ENCODE peak calls at places on chromosomes 13 and 19, in seven cellular contexts. M is ACHN, X is RWPE2, E is T-helper 2 cell, K is SK-MEL-5, P is T-helper 1 cell, R is NCI-H345. W is an unnamed sample.

GRCh38 chr13:27830010-27830409 is 37.7 kb downstream of the GSX1 start:
- DNase-seq in M (peak), X (no peak), E (peak), K (peak), P (peak), R (peak), W (peak)

GRCh38 chr19:2274937-2275535 is 6.9 kb downstream of the PEAK3 start:
- DNase-seq in M (peak), X (no peak), E (no peak), K (peak), P (no peak), R (peak), W (peak)

GRCh38 chr19:343941-344624 is 513 bp downstream of the MIER2 start:
- DNase-seq in M (peak), X (peak), E (peak), K (no peak), P (peak), R (peak), W (peak)

GRCh38 chr13:67776171-67776570 is 546.0 kb upstream of the PCDH9 start:
- DNase-seq in M (no peak), X (no peak), E (no peak), K (no peak), P (no peak), R (no peak), W (no peak)

GRCh38 chr19:33404916-33405315 is 31.4 kb downstream of the CEBPG start:
- DNase-seq in M (no peak), X (peak), E (no peak), K (no peak), P (no peak), R (no peak), W (no peak)

GRCh38 chr13:100269837-100270236 is 180.9 kb downstream of the PCCA start:
- DNase-seq in M (no peak), X (no peak), E (no peak), K (peak), P (no peak), R (no peak), W (no peak)

GRCh38 chr19:34475026-34475974 is 6.3 kb upstream of the WTIP start:
- DNase-seq in M (peak), X (no peak), E (no peak), K (no peak), P (peak), R (no peak), W (no peak)

GRCh38 chr13:40259899-40260298 is 406.5 kb downstream of the FOXO1 start:
- DNase-seq in M (no peak), X (no peak), E (no peak), K (no peak), P (no peak), R (no peak), W (no peak)

GRCh38 chr13:74061939-74062595 is 72.1 kb downstream of the KLF12 start:
- DNase-seq in M (no peak), X (no peak), E (no peak), K (no peak), P (peak), R (no peak), W (no peak)

GRCh38 chr19:4124638-4125037 is 716 bp upstream of the MAP2K2 start:
- DNase-seq in M (no peak), X (no peak), E (no peak), K (no peak), P (no peak), R (no peak), W (peak)

GRCh38 chr19:29837448-29837961 is 25.7 kb downstream of the CCNE1 start:
- DNase-seq in M (no peak), X (no peak), E (peak), K (no peak), P (peak), R (no peak), W (no peak)

GRCh38 chr13:80571346-80572307 is 230.7 kb upstream of the SPRY2 start:
- DNase-seq in M (no peak), X (no peak), E (no peak), K (peak), P (no peak), R (no peak), W (no peak)

GRCh38 chr19:51632126-51632525 is 1.9 kb upstream of the SIGLEC5 start:
- DNase-seq in M (no peak), X (no peak), E (no peak), K (no peak), P (no peak), R (no peak), W (no peak)

GRCh38 chr13:21055511-21056045 is 5.8 kb downstream of the LATS2 start:
- DNase-seq in M (no peak), X (no peak), E (no peak), K (no peak), P (no peak), R (no peak), W (no peak)

GRCh38 chr19:30073152-30074000 is 131.3 kb downstream of the URI1 start:
- DNase-seq in M (no peak), X (peak), E (no peak), K (no peak), P (no peak), R (no peak), W (no peak)

GRCh38 chr19:1986357-1987162 is 29.0 kb downstream of the BTBD2 start:
- DNase-seq in M (no peak), X (peak), E (no peak), K (no peak), P (no peak), R (no peak), W (no peak)

GRCh38 chr13:42266464-42266863 is 5.5 kb upstream of the AKAP11 start:
- DNase-seq in M (peak), X (no peak), E (no peak), K (peak), P (no peak), R (no peak), W (no peak)

GRCh38 chr13:91165758-91166157 is 181.7 kb upstream of the MIR17HG start:
- DNase-seq in M (no peak), X (no peak), E (no peak), K (no peak), P (no peak), R (no peak), W (no peak)

GRCh38 chr13:73138276-73138950 is 79.6 kb downstream of the KLF5 start:
- DNase-seq in M (no peak), X (no peak), E (no peak), K (no peak), P (no peak), R (no peak), W (no peak)

GRCh38 chr19:30551271-30551670 is 179.1 kb downstream of the ZNF536 start:
- DNase-seq in M (no peak), X (no peak), E (no peak), K (no peak), P (no peak), R (no peak), W (no peak)

GRCh38 chr13:28582892-28583240 is 76.1 kb upstream of the POMP start:
- DNase-seq in M (no peak), X (no peak), E (no peak), K (no peak), P (no peak), R (no peak), W (no peak)

GRCh38 chr19:46181386-46181774 is 33.3 kb downstream of the IGFL2 start:
- DNase-seq in M (no peak), X (no peak), E (no peak), K (peak), P (peak), R (no peak), W (no peak)

GRCh38 chr19:34191355-34191962 is 19.2 kb downstream of the LSM14A start:
- DNase-seq in M (no peak), X (no peak), E (no peak), K (no peak), P (no peak), R (no peak), W (no peak)

GRCh38 chr19:3225677-3226093 is 1.2 kb downstream of the CELF5 start:
- DNase-seq in M (no peak), X (no peak), E (no peak), K (no peak), P (no peak), R (no peak), W (no peak)

GRCh38 chr13:107301724-107302374 is 733.9 kb upstream of the ARGLU1 start:
- DNase-seq in M (peak), X (no peak), E (no peak), K (peak), P (no peak), R (no peak), W (peak)

GRCh38 chr13:113879506-113880360 is 15.9 kb upstream of the GAS6 start:
- DNase-seq in M (no peak), X (no peak), E (no peak), K (no peak), P (no peak), R (no peak), W (no peak)

GRCh38 chr19:40366697-40367561 is 18.4 kb downstream of the PLD3 start:
- DNase-seq in M (no peak), X (no peak), E (no peak), K (no peak), P (no peak), R (no peak), W (peak)

GRCh38 chr19:27887946-27888345 is 1325.0 kb downstream of the UQCRFS1 start:
- DNase-seq in M (no peak), X (no peak), E (no peak), K (no peak), P (no peak), R (no peak), W (no peak)

GRCh38 chr19:54281008-54281728 is at the start of gene LILRB2:
- DNase-seq in M (no peak), X (no peak), E (no peak), K (no peak), P (no peak), R (no peak), W (no peak)